ENCODE peak calls at places on chromosomes 1 and 21, in four cellular contexts. I, Z, P and G are unnamed samples.

GRCh38 chr1:24906760-24907490 is 23.2 kb downstream of the RUNX3 start:
- DNase-seq in I (no peak), Z (no peak), P (no peak), G (no peak)

GRCh38 chr1:87291107-87291506 is 37.6 kb upstream of the LMO4 start:
- DNase-seq in I (no peak), Z (no peak), P (no peak), G (no peak)

GRCh38 chr1:168360151-168360550 is 79.5 kb downstream of the TBX19 start:
- DNase-seq in I (no peak), Z (no peak), P (no peak), G (no peak)

GRCh38 chr1:36520771-36521420 is 38.2 kb upstream of the CSF3R start:
- DNase-seq in I (no peak), Z (no peak), P (no peak), G (no peak)

GRCh38 chr1:53172751-53173498 is 23.7 kb upstream of the CPT2 start:
- DNase-seq in I (no peak), Z (peak), P (no peak), G (peak)

GRCh38 chr1:62126595-62127290 is 67.9 kb upstream of the L1TD1 start:
- DNase-seq in I (no peak), Z (no peak), P (no peak), G (no peak)

GRCh38 chr1:175537571-175537970 is 205.8 kb downstream of the TNR start:
- DNase-seq in I (no peak), Z (no peak), P (no peak), G (no peak)

GRCh38 chr1:29448456-29449317 is 212.4 kb downstream of the PTPRU start:
- DNase-seq in I (no peak), Z (no peak), P (no peak), G (no peak)

GRCh38 chr1:214983126-214983869 is 99.2 kb upstream of the KCNK2 start:
- DNase-seq in I (no peak), Z (no peak), P (no peak), G (no peak)

GRCh38 chr1:72439036-72439435 is 156.7 kb upstream of the NEGR1 start:
- DNase-seq in I (peak), Z (no peak), P (no peak), G (no peak)

GRCh38 chr1:237756304-237756967 is 134.3 kb downstream of the ZP4 start:
- DNase-seq in I (no peak), Z (no peak), P (no peak), G (no peak)

GRCh38 chr1:228987736-228988506 is 252.6 kb downstream of the RHOU start:
- DNase-seq in I (no peak), Z (no peak), P (no peak), G (no peak)

GRCh38 chr21:27646691-27647090 is 679.8 kb upstream of the ADAMTS5 start:
- DNase-seq in I (no peak), Z (no peak), P (no peak), G (no peak)

GRCh38 chr1:72227667-72228066 is 54.7 kb downstream of the NEGR1 start:
- DNase-seq in I (no peak), Z (no peak), P (no peak), G (no peak)

GRCh38 chr1:246567258-246568235 is 1.3 kb downstream of the CNST start:
- DNase-seq in I (peak), Z (no peak), P (no peak), G (peak)

GRCh38 chr1:229874150-229874549 is 192.9 kb upstream of the GALNT2 start:
- DNase-seq in I (no peak), Z (no peak), P (no peak), G (no peak)

GRCh38 chr1:218480691-218481099 is 135.6 kb downstream of the TGFB2 start:
- DNase-seq in I (peak), Z (no peak), P (no peak), G (no peak)
- TF ChIP-seq MAX in I (no peak), Z (no peak), P (no peak), G (no peak)

GRCh38 chr1:226643701-226644540 is 95.2 kb downstream of the ITPKB start:
- DNase-seq in I (no peak), Z (no peak), P (no peak), G (peak)
- TF ChIP-seq MYC in I (no peak), Z (no peak), P (no peak), G (peak)

GRCh38 chr1:100622037-100622436 is 84.1 kb downstream of the GPR88 start:
- DNase-seq in I (peak), Z (peak), P (no peak), G (peak)
- TF ChIP-seq MAX in I (no peak), Z (no peak), P (no peak), G (no peak)

GRCh38 chr1:110916669-110917306 is 43.8 kb downstream of the CD53 start:
- DNase-seq in I (peak), Z (peak), P (peak), G (peak)
- TF ChIP-seq MYC in I (no peak), Z (no peak), P (no peak), G (no peak)

GRCh38 chr1:6384135-6384534 is 9.4 kb downstream of the ACOT7 start:
- DNase-seq in I (no peak), Z (no peak), P (no peak), G (no peak)

GRCh38 chr1:6378096-6378746 is 15.3 kb downstream of the ACOT7 start:
- DNase-seq in I (no peak), Z (no peak), P (peak), G (peak)

GRCh38 chr1:6385673-6386191 is 7.8 kb downstream of the ACOT7 start:
- DNase-seq in I (peak), Z (peak), P (peak), G (no peak)

GRCh38 chr1:6384962-6385672 is 8.4 kb downstream of the ACOT7 start:
- DNase-seq in I (no peak), Z (no peak), P (no peak), G (no peak)

GRCh38 chr1:6380037-6380436 is 13.5 kb downstream of the ACOT7 start:
- DNase-seq in I (no peak), Z (no peak), P (no peak), G (no peak)
- TF ChIP-seq MAX in I (no peak), Z (no peak), P (no peak), G (no peak)

GRCh38 chr1:247574664-247575063 is 13.5 kb upstream of the OR2G2 start:
- DNase-seq in I (no peak), Z (no peak), P (no peak), G (peak)

GRCh38 chr1:247578946-247579460 is 9.2 kb upstream of the OR2G2 start:
- DNase-seq in I (no peak), Z (no peak), P (no peak), G (no peak)

GRCh38 chr1:247574236-247574635 is 13.9 kb upstream of the OR2G2 start:
- DNase-seq in I (no peak), Z (no peak), P (no peak), G (no peak)

DNA sequence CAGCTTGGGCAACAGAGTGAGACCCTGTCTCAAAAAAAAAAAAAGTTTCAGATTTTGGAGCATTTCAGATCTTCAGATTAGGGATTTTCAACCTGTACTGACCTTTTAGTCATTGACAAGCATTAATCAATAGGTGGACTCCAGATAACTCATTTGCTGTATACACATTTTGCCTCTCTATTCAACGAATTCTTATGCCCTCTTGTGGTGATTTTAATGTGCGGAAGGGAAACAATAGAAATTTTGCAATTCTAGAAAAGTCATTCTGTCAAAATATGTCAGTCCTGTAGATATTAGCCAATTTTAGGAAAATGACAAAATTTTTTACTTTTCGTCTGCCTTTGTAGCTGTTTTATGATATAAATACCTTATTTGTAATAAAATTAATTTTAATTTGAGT is 11.6 kb upstream of the OR2G2 start:
- DNase-seq in I (no peak), Z (no peak), P (no peak), G (peak)
- TF ChIP-seq MYC in I (no peak), Z (no peak), P (no peak), G (no peak)

GRCh38 chr1:94039871-94040569 is 80.9 kb downstream of the ABCA4 start:
- DNase-seq in I (peak), Z (no peak), P (no peak), G (no peak)
- TF ChIP-seq MAX in I (no peak), Z (no peak), P (no peak), G (no peak)